ENCODE peak calls at places on chromosome 22, in six cellular contexts. One of them, this sample, is unnamed.

GRCh38 chr22:27673839-27674238 is 127.7 kb downstream of the MN1 start:
- DNase-seq in cardiac muscle cell: no peak
- DNase-seq in tibial nerve: no peak
- DNase-seq in heart right ventricle: no peak
- DNase-seq in GM12878: no peak
- DNase-seq in psoas muscle: peak
- DNase-seq in this sample: no peak

GRCh38 chr22:39301108-39301507 is 18.3 kb downstream of the RPL3 start:
- DNase-seq in GM12878: no peak
- DNase-seq in heart right ventricle: no peak
- DNase-seq in cardiac muscle cell: no peak
- DNase-seq in tibial nerve: no peak
- DNase-seq in psoas muscle: no peak
- DNase-seq in this sample: no peak

GRCh38 chr22:39317084-39317755 is 2.2 kb downstream of the RPL3 start:
- DNase-seq in psoas muscle: no peak
- DNase-seq in tibial nerve: no peak
- DNase-seq in heart right ventricle: no peak
- DNase-seq in cardiac muscle cell: no peak
- DNase-seq in GM12878: no peak
- DNase-seq in this sample: no peak

GRCh38 chr22:49810363-49811013 is 17.2 kb downstream of the BRD1 start:
- DNase-seq in cardiac muscle cell: peak
- DNase-seq in tibial nerve: no peak
- DNase-seq in GM12878: no peak
- DNase-seq in psoas muscle: no peak
- DNase-seq in heart right ventricle: no peak
- DNase-seq in this sample: no peak

GRCh38 chr22:28146401-28147304 is 227.6 kb upstream of the PITPNB start:
- DNase-seq in psoas muscle: no peak
- DNase-seq in GM12878: no peak
- DNase-seq in cardiac muscle cell: peak
- DNase-seq in tibial nerve: no peak
- DNase-seq in heart right ventricle: no peak
- DNase-seq in this sample: no peak

GRCh38 chr22:24453853-24454252 is 26.5 kb downstream of the ADORA2A start:
- DNase-seq in cardiac muscle cell: no peak
- DNase-seq in GM12878: no peak
- DNase-seq in heart right ventricle: no peak
- DNase-seq in tibial nerve: no peak
- DNase-seq in psoas muscle: no peak
- DNase-seq in this sample: no peak

GRCh38 chr22:17576475-17576874 is 13.2 kb downstream of the SLC25A18 start:
- DNase-seq in heart right ventricle: no peak
- DNase-seq in cardiac muscle cell: peak
- DNase-seq in GM12878: no peak
- DNase-seq in psoas muscle: peak
- DNase-seq in tibial nerve: no peak
- DNase-seq in this sample: no peak

GRCh38 chr22:39306456-39307361 is 12.7 kb downstream of the RPL3 start:
- DNase-seq in GM12878: no peak
- DNase-seq in tibial nerve: no peak
- DNase-seq in heart right ventricle: peak
- DNase-seq in cardiac muscle cell: no peak
- DNase-seq in psoas muscle: no peak
- DNase-seq in this sample: no peak

GRCh38 chr22:19066531-19067271 is 55.5 kb downstream of the DGCR2 start:
- DNase-seq in cardiac muscle cell: peak
- DNase-seq in GM12878: no peak
- DNase-seq in tibial nerve: no peak
- DNase-seq in psoas muscle: peak
- DNase-seq in heart right ventricle: no peak
- DNase-seq in this sample: no peak

GRCh38 chr22:45007946-45008852 is 1.6 kb downstream of the PHF21B start:
- DNase-seq in psoas muscle: peak
- DNase-seq in GM12878: no peak
- DNase-seq in cardiac muscle cell: peak
- DNase-seq in tibial nerve: no peak
- DNase-seq in heart right ventricle: no peak
- DNase-seq in this sample: no peak

GRCh38 chr22:48517039-48518030 is 1310.3 kb downstream of the BRD1 start:
- DNase-seq in heart right ventricle: no peak
- DNase-seq in GM12878: no peak
- DNase-seq in tibial nerve: peak
- DNase-seq in psoas muscle: no peak
- DNase-seq in cardiac muscle cell: no peak
- DNase-seq in this sample: no peak

GRCh38 chr22:47801541-47802245 is 1039.2 kb downstream of the TBC1D22A start:
- DNase-seq in GM12878: no peak
- DNase-seq in psoas muscle: no peak
- DNase-seq in tibial nerve: no peak
- DNase-seq in cardiac muscle cell: no peak
- DNase-seq in heart right ventricle: no peak
- DNase-seq in this sample: no peak

GRCh38 chr22:50035976-50036375 is 22.1 kb downstream of the TTLL8 start:
- DNase-seq in GM12878: no peak
- DNase-seq in cardiac muscle cell: no peak
- DNase-seq in psoas muscle: no peak
- DNase-seq in heart right ventricle: no peak
- DNase-seq in tibial nerve: no peak
- DNase-seq in this sample: no peak

GRCh38 chr22:39313258-39314001 is 6.0 kb downstream of the RPL3 start:
- DNase-seq in cardiac muscle cell: no peak
- DNase-seq in heart right ventricle: no peak
- DNase-seq in psoas muscle: no peak
- DNase-seq in tibial nerve: no peak
- DNase-seq in GM12878: no peak
- DNase-seq in this sample: no peak

GRCh38 chr22:23182289-23183106 is 2.2 kb downstream of the BCR start:
- DNase-seq in GM12878: peak
- DNase-seq in tibial nerve: no peak
- DNase-seq in cardiac muscle cell: no peak
- DNase-seq in psoas muscle: no peak
- DNase-seq in heart right ventricle: no peak
- DNase-seq in this sample: no peak

GRCh38 chr22:50112151-50113118 is 22.6 kb downstream of the MOV10L1 start:
- DNase-seq in tibial nerve: no peak
- DNase-seq in GM12878: no peak
- DNase-seq in heart right ventricle: no peak
- DNase-seq in cardiac muscle cell: peak
- DNase-seq in psoas muscle: no peak
- DNase-seq in this sample: no peak

DNA sequence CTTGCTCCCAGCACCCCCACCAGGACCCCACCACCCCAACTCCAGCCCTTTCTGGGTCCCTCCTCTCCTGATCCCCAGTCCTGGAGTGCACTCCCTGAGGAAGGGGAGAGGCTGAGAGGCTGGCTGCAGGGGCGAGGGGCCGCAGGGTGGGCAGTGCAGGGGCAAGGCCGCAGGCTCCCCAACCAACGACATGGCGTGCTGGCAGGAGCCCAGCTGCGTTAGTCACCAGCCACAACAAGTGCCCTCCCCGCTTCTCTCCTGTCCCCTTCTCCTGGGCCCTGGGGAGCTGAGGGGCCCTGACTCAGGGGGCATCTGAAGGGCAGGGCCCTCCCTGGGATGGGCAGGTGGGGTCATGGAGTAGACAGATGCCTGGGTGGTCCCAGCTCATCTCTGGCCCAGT is 2.3 kb downstream of the CABP7 start:
- DNase-seq in tibial nerve: no peak
- DNase-seq in GM12878: no peak
- DNase-seq in heart right ventricle: no peak
- DNase-seq in cardiac muscle cell: no peak
- DNase-seq in psoas muscle: no peak
- DNase-seq in this sample: no peak
- TF ChIP-seq CTCF in tibial nerve: no peak
- TF ChIP-seq CTCF in GM12878: no peak
- TF ChIP-seq CTCF in heart right ventricle: no peak
- TF ChIP-seq CTCF in cardiac muscle cell: no peak
- TF ChIP-seq CTCF in psoas muscle: no peak
- TF ChIP-seq CTCF in this sample: no peak

GRCh38 chr22:20435436-20436308 is 2.0 kb downstream of the SCARF2 start:
- DNase-seq in GM12878: no peak
- DNase-seq in psoas muscle: no peak
- DNase-seq in cardiac muscle cell: no peak
- DNase-seq in tibial nerve: no peak
- DNase-seq in heart right ventricle: no peak
- DNase-seq in this sample: no peak
- H3K4me3 ChIP-seq in GM12878: no peak
- H3K4me3 ChIP-seq in psoas muscle: peak
- H3K4me3 ChIP-seq in cardiac muscle cell: peak
- H3K4me3 ChIP-seq in tibial nerve: peak
- H3K4me3 ChIP-seq in heart right ventricle: peak
- H3K4me3 ChIP-seq in this sample: no peak

GRCh38 chr22:31730344-31730711 is 19.6 kb downstream of the PRR14L start:
- DNase-seq in psoas muscle: no peak
- DNase-seq in heart right ventricle: no peak
- DNase-seq in GM12878: no peak
- DNase-seq in tibial nerve: no peak
- DNase-seq in cardiac muscle cell: no peak
- DNase-seq in this sample: no peak
- TF ChIP-seq CTCF in psoas muscle: no peak
- TF ChIP-seq CTCF in heart right ventricle: no peak
- TF ChIP-seq CTCF in GM12878: no peak
- TF ChIP-seq CTCF in tibial nerve: no peak
- TF ChIP-seq CTCF in cardiac muscle cell: no peak
- TF ChIP-seq CTCF in this sample: no peak

DNA sequence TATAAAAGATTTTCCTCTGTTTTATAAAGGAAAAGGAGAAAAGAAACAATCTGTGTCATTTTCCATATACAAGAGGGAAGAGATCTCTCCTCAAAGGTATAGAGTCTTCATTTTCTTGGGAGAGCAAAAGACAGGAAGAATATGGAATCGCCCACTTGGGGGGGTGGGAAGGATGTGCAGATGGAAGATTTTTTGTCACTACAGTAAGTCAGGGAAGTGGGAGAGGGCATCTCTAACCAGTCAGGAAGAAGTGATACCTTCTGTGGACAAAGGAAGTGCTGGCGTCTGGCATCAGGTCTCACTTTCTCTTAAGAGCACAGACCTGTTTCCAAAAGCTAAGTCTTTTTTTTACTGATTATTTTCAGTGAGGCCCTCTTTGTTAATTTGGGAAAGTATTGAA is 1.4 kb downstream of the PRR14L start:
- DNase-seq in GM12878: no peak
- DNase-seq in cardiac muscle cell: no peak
- DNase-seq in tibial nerve: no peak
- DNase-seq in psoas muscle: no peak
- DNase-seq in heart right ventricle: no peak
- DNase-seq in this sample: no peak
- H3K4me3 ChIP-seq in GM12878: peak
- H3K4me3 ChIP-seq in cardiac muscle cell: peak
- H3K4me3 ChIP-seq in tibial nerve: no peak
- H3K4me3 ChIP-seq in psoas muscle: peak
- H3K4me3 ChIP-seq in heart right ventricle: peak
- H3K4me3 ChIP-seq in this sample: peak

DNA sequence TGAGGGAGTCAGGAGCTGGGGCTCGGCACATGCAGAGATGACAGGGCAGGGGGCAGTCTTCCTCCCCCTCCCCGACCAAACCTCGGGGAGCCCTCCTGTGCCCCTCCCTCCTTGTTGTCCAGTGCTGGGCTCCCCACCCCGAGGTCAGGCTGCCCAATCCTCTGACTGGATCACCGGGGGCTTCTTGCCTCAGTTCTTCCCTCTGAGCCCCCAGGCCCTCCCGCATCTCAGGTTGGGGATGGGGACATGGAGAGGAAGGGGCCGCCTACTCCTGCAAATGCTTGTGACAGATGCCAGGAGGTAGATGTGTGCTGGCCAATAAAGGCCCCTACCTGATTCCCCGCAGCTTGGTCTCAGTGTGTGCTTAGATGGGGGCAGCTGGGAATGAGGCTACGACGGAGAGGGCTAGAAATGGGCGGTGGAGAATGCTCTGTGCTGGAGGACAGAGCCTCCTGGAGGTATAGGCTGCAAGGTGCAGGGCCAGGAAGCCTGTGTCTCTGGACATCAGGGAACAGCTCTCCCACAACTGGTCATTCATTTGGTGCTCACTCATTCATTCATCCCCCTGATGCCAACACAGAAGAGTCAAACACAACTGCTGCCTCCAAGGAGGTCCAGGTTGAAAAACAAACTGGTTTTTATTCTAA is 8.4 kb downstream of the RHBDD3 start:
- DNase-seq in psoas muscle: no peak
- DNase-seq in GM12878: no peak
- DNase-seq in tibial nerve: no peak
- DNase-seq in heart right ventricle: no peak
- DNase-seq in cardiac muscle cell: peak
- DNase-seq in this sample: no peak
- TF ChIP-seq CTCF in psoas muscle: no peak
- TF ChIP-seq CTCF in GM12878: no peak
- TF ChIP-seq CTCF in tibial nerve: no peak
- TF ChIP-seq CTCF in heart right ventricle: no peak
- TF ChIP-seq CTCF in cardiac muscle cell: no peak
- TF ChIP-seq CTCF in this sample: no peak

GRCh38 chr22:37986371-37986770 is 2.0 kb upstream of the SOX10 start:
- DNase-seq in psoas muscle: no peak
- DNase-seq in GM12878: no peak
- DNase-seq in cardiac muscle cell: no peak
- DNase-seq in heart right ventricle: no peak
- DNase-seq in tibial nerve: no peak
- DNase-seq in this sample: no peak
- H3K4me3 ChIP-seq in psoas muscle: no peak
- H3K4me3 ChIP-seq in GM12878: no peak
- H3K4me3 ChIP-seq in cardiac muscle cell: no peak
- H3K4me3 ChIP-seq in heart right ventricle: no peak
- H3K4me3 ChIP-seq in tibial nerve: peak
- H3K4me3 ChIP-seq in this sample: no peak

GRCh38 chr22:36155702-36156101 is 4.9 kb downstream of the APOL3 start:
- DNase-seq in GM12878: no peak
- DNase-seq in cardiac muscle cell: peak
- DNase-seq in heart right ventricle: peak
- DNase-seq in tibial nerve: peak
- DNase-seq in psoas muscle: peak
- DNase-seq in this sample: no peak
- TF ChIP-seq CTCF in GM12878: no peak
- TF ChIP-seq CTCF in cardiac muscle cell: no peak
- TF ChIP-seq CTCF in heart right ventricle: no peak
- TF ChIP-seq CTCF in tibial nerve: no peak
- TF ChIP-seq CTCF in psoas muscle: no peak
- TF ChIP-seq CTCF in this sample: no peak

This sample was measured in GM12864.